ENCODE peak calls at places on chromosomes 4 and X, in seven cellular contexts. T, Q, D, Y, C, U and M are unnamed samples.

GRCh38 chr4:22442956-22443355 is 72.9 kb downstream of the ADGRA3 start:
- DNase-seq in U (no peak), T (no peak), Q (no peak), C (no peak), D (no peak), Y (no peak), M (no peak)

GRCh38 chr4:127732623-127733199 is 2.5 kb downstream of the SLC25A31 start:
- DNase-seq in D (no peak), Y (peak; percentile 56), U (peak; percentile 18), T (peak; percentile 74), Q (no peak), C (no peak), M (no peak)

GRCh38 chr4:48470570-48470969 is 12.6 kb upstream of the SLC10A4 start:
- DNase-seq in C (no peak), Y (no peak), D (no peak), T (peak; percentile 68), Q (no peak), U (no peak), M (no peak)

GRCh38 chrX:12245650-12246645 is 107.7 kb downstream of the FRMPD4 start:
- DNase-seq in T (no peak), U (no peak), C (no peak), D (no peak), Y (no peak), Q (no peak), M (no peak)

GRCh38 chrX:45710081-45710801 is 509.6 kb upstream of the DIPK2B start:
- DNase-seq in D (no peak), U (no peak), Q (no peak), C (no peak), Y (peak; percentile 71), T (no peak), M (no peak)

GRCh38 chrX:41025926-41026325 is 59.3 kb upstream of the USP9X start:
- DNase-seq in C (no peak), Y (no peak), Q (no peak), T (no peak), D (no peak), U (no peak), M (no peak)

GRCh38 chrX:45233541-45233940 is 32.9 kb upstream of the DIPK2B start:
- DNase-seq in C (no peak), T (no peak), U (no peak), Q (no peak), Y (no peak), D (no peak), M (no peak)

GRCh38 chr4:10018818-10019438 is 2.4 kb downstream of the SLC2A9 start:
- DNase-seq in D (peak; percentile 89), C (peak; percentile 99), T (peak; percentile 96), Y (peak; percentile 84), U (peak; percentile 92), Q (peak; percentile 83), M (peak; percentile 99)

GRCh38 chr4:117477925-117478324 is 392.5 kb upstream of the TRAM1L1 start:
- DNase-seq in Y (no peak), U (no peak), D (no peak), Q (no peak), T (no peak), C (no peak), M (no peak)

GRCh38 chrX:68045008-68045577 is 388.2 kb downstream of the OPHN1 start:
- DNase-seq in D (no peak), T (peak; percentile 72), Y (no peak), U (no peak), Q (no peak), C (no peak), M (no peak)

GRCh38 chr4:99608417-99608816 is 33.8 kb downstream of the MTTP start:
- DNase-seq in U (no peak), T (no peak), Q (no peak), D (no peak), Y (no peak), C (no peak), M (no peak)

GRCh38 chr4:112140536-112140935 is 4.7 kb upstream of the FAM241A start:
- DNase-seq in Q (no peak), Y (no peak), C (no peak), T (no peak), D (no peak), U (no peak), M (no peak)

GRCh38 chr4:32003548-32003947 is 1283.4 kb downstream of the PCDH7 start:
- DNase-seq in C (no peak), U (no peak), Q (no peak), Y (no peak), D (no peak), T (peak; percentile 12), M (no peak)

GRCh38 chr4:156654410-156654809 is 317.2 kb downstream of the PDGFC start:
- DNase-seq in U (no peak), D (no peak), C (no peak), Q (no peak), T (no peak), Y (peak; percentile 76), M (no peak)

GRCh38 chrX:153600032-153600373 is 1.1 kb upstream of the CCNQ start:
- DNase-seq in D (no peak), T (no peak), Q (no peak), U (no peak), Y (no peak), C (no peak), M (no peak)

GRCh38 chrX:54042609-54043010 is 1.7 kb downstream of the PHF8 start:
- DNase-seq in D (peak; percentile 37), U (peak; percentile 33), T (peak; percentile 63), Y (peak; percentile 66), C (peak; percentile 60), Q (no peak), M (peak; percentile 68)

GRCh38 chr4:76208005-76208765 is 5.4 kb downstream of the SCARB2 start:
- DNase-seq in C (peak; percentile 78), D (no peak), U (no peak), T (peak; percentile 71), Y (peak; percentile 30), Q (no peak), M (peak; percentile 93)

GRCh38 chr4:56668267-56668666 is 12.8 kb downstream of the HOPX start:
- DNase-seq in D (no peak), C (no peak), U (no peak), Y (no peak), T (no peak), Q (no peak), M (no peak)

GRCh38 chr4:5940470-5941203 is 47.8 kb upstream of the CRMP1 start:
- DNase-seq in D (no peak), U (no peak), T (peak; percentile 56), Y (peak; percentile 81), C (peak; percentile 38), Q (no peak), M (peak; percentile 9)

GRCh38 chrX:133947022-133947421 is 38.4 kb downstream of the GPC3 start:
- DNase-seq in T (no peak), Y (no peak), U (no peak), D (no peak), Q (no peak), C (no peak), M (no peak)

GRCh38 chrX:103063191-103063845 is 653 bp downstream of the BEX1 start:
- DNase-seq in D (no peak), C (no peak), Y (no peak), Q (no peak), U (no peak), T (peak; percentile 81), M (no peak)

GRCh38 chrX:109537324-109537665 is 651 bp downstream of the NXT2 start:
- DNase-seq in U (peak; percentile 1), D (peak; percentile 30), T (peak; percentile 80), Y (peak; percentile 41), C (peak; percentile 62), Q (no peak), M (no peak)

GRCh38 chrX:39012561-39013209 is 211.4 kb downstream of the MID1IP1 start:
- DNase-seq in D (no peak), Q (no peak), U (no peak), T (no peak), C (no peak), Y (no peak), M (no peak)

GRCh38 chr4:37383579-37384229 is 139.2 kb downstream of the NWD2 start:
- DNase-seq in C (no peak), U (peak; percentile 19), Y (peak; percentile 31), Q (no peak), T (peak; percentile 69), D (no peak), M (no peak)

GRCh38 chr4:41303372-41304118 is 46.8 kb downstream of the UCHL1 start:
- DNase-seq in Y (no peak), Q (no peak), T (peak; percentile 7), C (no peak), D (no peak), U (no peak), M (no peak)

GRCh38 chrX:155026727-155027508 is at the start of gene FUNDC2:
- DNase-seq in C (peak; percentile 97), Q (peak; percentile 81), D (peak; percentile 91), T (peak; percentile 97), U (peak; percentile 59), Y (peak; percentile 95), M (peak; percentile 97)

GRCh38 chrX:56397636-56398035 is 165.5 kb downstream of the KLF8 start:
- DNase-seq in D (no peak), Y (no peak), U (no peak), Q (no peak), T (no peak), C (no peak), M (no peak)

GRCh38 chr4:30642520-30642919 is 77.6 kb upstream of the PCDH7 start:
- DNase-seq in D (no peak), Q (no peak), C (no peak), Y (no peak), U (no peak), T (peak; percentile 32), M (no peak)

GRCh38 chr4:76578002-76578560 is 143.1 kb downstream of the SHROOM3 start:
- DNase-seq in Q (no peak), Y (no peak), U (no peak), D (no peak), T (no peak), C (no peak), M (no peak)

GRCh38 chrX:40081679-40082068 is 16.1 kb downstream of the BCOR start:
- DNase-seq in D (no peak), U (no peak), Y (no peak), C (no peak), Q (no peak), T (no peak), M (no peak)

GRCh38 chr4:100483796-100484195 is 34.0 kb downstream of the EMCN start:
- DNase-seq in C (no peak), Y (no peak), D (no peak), T (no peak), U (no peak), Q (no peak), M (no peak)

GRCh38 chr4:41545238-41545637 is 7.3 kb downstream of the LIMCH1 start:
- DNase-seq in Q (no peak), D (no peak), U (no peak), T (no peak), C (no peak), Y (no peak), M (no peak)

GRCh38 chr4:61246003-61246402 is 45.9 kb downstream of the ADGRL3 start:
- DNase-seq in Y (no peak), Q (no peak), U (no peak), D (no peak), T (peak; percentile 49), C (no peak), M (no peak)

GRCh38 chr4:164383187-164384181 is 370.4 kb upstream of the SMIM31 start:
- DNase-seq in U (no peak), Y (no peak), T (peak; percentile 50), D (no peak), Q (no peak), C (peak; percentile 60), M (peak; percentile 63)

GRCh38 chr4:148151797-148152196 is 290.4 kb downstream of the NR3C2 start:
- DNase-seq in C (no peak), T (peak; percentile 70), Y (no peak), Q (no peak), D (no peak), U (no peak), M (no peak)

GRCh38 chrX:23883737-23884354 is 23.9 kb downstream of the APOO start:
- DNase-seq in Q (no peak), Y (peak; percentile 93), D (no peak), C (no peak), U (no peak), T (no peak), M (no peak)

GRCh38 chr4:84420608-84421007 is 78.5 kb downstream of the NKX6-1 start:
- DNase-seq in D (no peak), T (peak; percentile 60), Y (no peak), Q (no peak), U (no peak), C (no peak), M (no peak)

GRCh38 chr4:185395255-185395955 is at the start of gene LRP2BP:
- DNase-seq in U (peak; percentile 17), C (no peak), Y (peak; percentile 89), D (no peak), T (peak; percentile 68), Q (no peak), M (no peak)